ENCODE peak calls at places on chromosomes 7 and 10, in six cellular contexts. One of them, this sample, is unnamed.
A peak's percentile ranks its signal among the peaks of the same experiment; 100 is the strongest.

GRCh38 chr10:15325243-15326002 is 45.7 kb downstream of the FAM171A1 start:
- DNase-seq in neuronal stem cell: no peak
- DNase-seq in trophoblast cell: no peak
- DNase-seq in H1: no peak
- DNase-seq in IMR-90: peak; percentile 85
- DNase-seq in mesenchymal stem cell: peak; percentile 76
- DNase-seq in this sample: no peak

GRCh38 chr10:132296671-132297443 is 10.9 kb downstream of the STK32C start:
- DNase-seq in IMR-90: no peak
- DNase-seq in trophoblast cell: no peak
- DNase-seq in neuronal stem cell: no peak
- DNase-seq in mesenchymal stem cell: no peak
- DNase-seq in H1: no peak
- DNase-seq in this sample: peak; percentile 22

GRCh38 chr7:106099539-106099938 is 12.6 kb downstream of the SYPL1 start:
- DNase-seq in H1: no peak
- DNase-seq in mesenchymal stem cell: no peak
- DNase-seq in neuronal stem cell: no peak
- DNase-seq in trophoblast cell: peak; percentile 7
- DNase-seq in IMR-90: no peak
- DNase-seq in this sample: no peak

GRCh38 chr7:158000160-158000559 is 587.5 kb downstream of the PTPRN2 start:
- DNase-seq in H1: no peak
- DNase-seq in IMR-90: no peak
- DNase-seq in neuronal stem cell: no peak
- DNase-seq in mesenchymal stem cell: no peak
- DNase-seq in trophoblast cell: no peak
- DNase-seq in this sample: peak; percentile 64

GRCh38 chr10:62297857-62298256 is 29.2 kb upstream of the RTKN2 start:
- DNase-seq in neuronal stem cell: no peak
- DNase-seq in mesenchymal stem cell: no peak
- DNase-seq in trophoblast cell: no peak
- DNase-seq in IMR-90: no peak
- DNase-seq in H1: no peak
- DNase-seq in this sample: no peak

GRCh38 chr10:87659571-87660483 is at the start of gene PAPSS2:
- DNase-seq in trophoblast cell: no peak
- DNase-seq in mesenchymal stem cell: peak; percentile 85
- DNase-seq in IMR-90: peak; percentile 68
- DNase-seq in H1: peak; percentile 82
- DNase-seq in neuronal stem cell: peak; percentile 48
- DNase-seq in this sample: peak; percentile 71

GRCh38 chr7:103967401-103967800 is 22.1 kb downstream of the RELN start:
- DNase-seq in neuronal stem cell: no peak
- DNase-seq in mesenchymal stem cell: no peak
- DNase-seq in trophoblast cell: no peak
- DNase-seq in H1: no peak
- DNase-seq in IMR-90: no peak
- DNase-seq in this sample: no peak

GRCh38 chr7:84700563-84701370 is 486.1 kb downstream of the SEMA3D start:
- DNase-seq in IMR-90: peak; percentile 38
- DNase-seq in trophoblast cell: no peak
- DNase-seq in H1: no peak
- DNase-seq in mesenchymal stem cell: no peak
- DNase-seq in neuronal stem cell: no peak
- DNase-seq in this sample: no peak

GRCh38 chr7:2116903-2117680 is 115.7 kb downstream of the MAD1L1 start:
- DNase-seq in IMR-90: peak; percentile 34
- DNase-seq in trophoblast cell: no peak
- DNase-seq in H1: no peak
- DNase-seq in mesenchymal stem cell: no peak
- DNase-seq in neuronal stem cell: no peak
- DNase-seq in this sample: no peak

GRCh38 chr10:116684781-116685180 is 57.6 kb downstream of the HSPA12A start:
- DNase-seq in IMR-90: no peak
- DNase-seq in trophoblast cell: no peak
- DNase-seq in neuronal stem cell: no peak
- DNase-seq in mesenchymal stem cell: no peak
- DNase-seq in H1: no peak
- DNase-seq in this sample: no peak
- H3K14ac ChIP-seq in IMR-90: no peak overlapping the region
- H3K14ac ChIP-seq in trophoblast cell: no peak overlapping the region
- H3K14ac ChIP-seq in neuronal stem cell: no peak overlapping the region
- H3K14ac ChIP-seq in mesenchymal stem cell: no peak overlapping the region
- H3K14ac ChIP-seq in H1: no peak overlapping the region
- H3K14ac ChIP-seq in this sample: no peak overlapping the region

DNA sequence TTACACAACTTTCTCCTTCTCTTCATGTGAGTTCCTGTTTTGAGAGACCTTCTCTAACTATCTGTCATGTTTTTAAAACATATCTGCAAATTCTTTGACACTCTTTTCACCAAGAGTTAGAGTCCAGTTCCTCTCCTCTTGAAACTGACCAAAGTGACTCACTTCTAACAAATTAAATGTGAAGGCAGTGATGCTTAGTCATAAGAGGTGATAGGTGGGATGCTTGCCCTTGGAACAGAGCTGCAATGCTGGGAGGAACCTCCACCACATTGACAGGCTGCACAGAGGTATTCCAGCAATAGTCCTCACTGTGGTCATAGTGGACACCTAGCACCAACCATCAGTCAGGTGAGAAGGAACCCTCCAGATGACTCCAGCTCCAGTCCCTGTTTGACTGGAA is 25.4 kb downstream of the ZSCAN25 start:
- DNase-seq in mesenchymal stem cell: no peak
- DNase-seq in neuronal stem cell: no peak
- DNase-seq in IMR-90: peak; percentile 26
- DNase-seq in trophoblast cell: no peak
- DNase-seq in H1: no peak
- DNase-seq in this sample: no peak
- H3K14ac ChIP-seq in mesenchymal stem cell: no peak overlapping the region
- H3K14ac ChIP-seq in neuronal stem cell: no peak overlapping the region
- H3K14ac ChIP-seq in IMR-90: no peak overlapping the region
- H3K14ac ChIP-seq in trophoblast cell: no peak overlapping the region
- H3K14ac ChIP-seq in H1: no peak overlapping the region
- H3K14ac ChIP-seq in this sample: no peak overlapping the region

GRCh38 chr7:40551685-40552576 is 417.1 kb downstream of the SUGCT start:
- DNase-seq in mesenchymal stem cell: peak; percentile 96
- DNase-seq in IMR-90: peak; percentile 88
- DNase-seq in neuronal stem cell: no peak
- DNase-seq in H1: no peak
- DNase-seq in trophoblast cell: peak; percentile 26
- DNase-seq in this sample: no peak
- H3K14ac ChIP-seq in mesenchymal stem cell: no peak overlapping the region
- H3K14ac ChIP-seq in IMR-90: peak overlapping the region; percentile 64
- H3K14ac ChIP-seq in neuronal stem cell: no peak overlapping the region
- H3K14ac ChIP-seq in H1: no peak overlapping the region
- H3K14ac ChIP-seq in trophoblast cell: no peak overlapping the region
- H3K14ac ChIP-seq in this sample: no peak overlapping the region

DNA sequence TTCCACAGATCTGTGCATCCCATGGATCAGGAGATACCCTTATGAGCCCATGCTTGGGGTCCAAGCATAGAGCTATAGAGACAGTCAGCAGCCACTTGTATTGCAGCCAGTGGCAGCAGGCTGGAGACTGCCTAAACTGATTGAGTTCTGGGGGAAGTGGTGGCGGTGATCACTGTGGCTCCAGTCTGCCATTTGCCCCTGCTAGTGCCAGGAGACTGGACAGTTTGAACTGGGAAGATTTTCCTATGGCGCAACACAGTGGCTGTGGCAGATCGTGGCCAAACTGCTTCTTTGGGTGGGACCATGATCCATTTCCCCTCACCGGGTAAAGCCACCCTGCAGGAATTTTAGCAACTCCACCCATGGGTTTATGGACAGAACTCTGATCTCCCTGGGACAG is 679.7 kb upstream of the SEMA3D start:
- DNase-seq in mesenchymal stem cell: no peak
- DNase-seq in H1: no peak
- DNase-seq in trophoblast cell: no peak
- DNase-seq in IMR-90: no peak
- DNase-seq in neuronal stem cell: no peak
- DNase-seq in this sample: no peak
- H3K14ac ChIP-seq in mesenchymal stem cell: no peak overlapping the region
- H3K14ac ChIP-seq in H1: no peak overlapping the region
- H3K14ac ChIP-seq in trophoblast cell: no peak overlapping the region
- H3K14ac ChIP-seq in IMR-90: no peak overlapping the region
- H3K14ac ChIP-seq in neuronal stem cell: no peak overlapping the region
- H3K14ac ChIP-seq in this sample: no peak overlapping the region

GRCh38 chr7:41769162-41769561 is 66.3 kb upstream of the INHBA start:
- DNase-seq in H1: no peak
- DNase-seq in trophoblast cell: no peak
- DNase-seq in IMR-90: no peak
- DNase-seq in neuronal stem cell: no peak
- DNase-seq in mesenchymal stem cell: no peak
- DNase-seq in this sample: no peak
- H3K14ac ChIP-seq in H1: no peak overlapping the region
- H3K14ac ChIP-seq in trophoblast cell: no peak overlapping the region
- H3K14ac ChIP-seq in IMR-90: no peak overlapping the region
- H3K14ac ChIP-seq in neuronal stem cell: no peak overlapping the region
- H3K14ac ChIP-seq in mesenchymal stem cell: no peak overlapping the region
- H3K14ac ChIP-seq in this sample: no peak overlapping the region

This sample was measured in H9.